ENCODE peak calls at places on chromosomes 2 and 18, in six cellular contexts. W, Y, J, F, I and C are unnamed samples. For H3K4me1, the result is how much of the 10 kb centered on the place peaks cover.

GRCh38 chr2:135030826-135031225 is 16.4 kb downstream of the MAP3K19 start:
- DNase-seq in W (peak), I (no peak), J (no peak), F (no peak), Y (peak), C (no peak)

GRCh38 chr2:178152542-178152941 is 40.3 kb downstream of the RBM45 start:
- DNase-seq in I (no peak), J (no peak), Y (no peak), W (no peak), F (no peak), C (no peak)

GRCh38 chr2:9634121-9634520 is 3.3 kb upstream of the YWHAQ start:
- DNase-seq in I (no peak), F (no peak), J (no peak), Y (no peak), W (no peak), C (no peak)

GRCh38 chr2:208046686-208047085 is 21.4 kb upstream of the PLEKHM3 start:
- DNase-seq in W (no peak), F (no peak), Y (peak), J (no peak), I (no peak), C (no peak)

GRCh38 chr2:67752964-67753363 is 309.8 kb downstream of the C1D start:
- DNase-seq in F (no peak), I (no peak), W (no peak), J (no peak), Y (peak), C (no peak)

GRCh38 chr2:128416781-128417180 is 98.1 kb upstream of the HS6ST1 start:
- DNase-seq in J (no peak), W (no peak), Y (no peak), I (no peak), F (no peak), C (peak)

GRCh38 chr18:44916429-44917183 is 235.9 kb downstream of the SETBP1 start:
- DNase-seq in W (no peak), F (no peak), I (no peak), Y (no peak), J (no peak), C (no peak)

GRCh38 chr18:59379772-59380530 is 20.9 kb upstream of the LMAN1 start:
- DNase-seq in F (no peak), Y (peak), J (no peak), I (no peak), W (no peak), C (no peak)

GRCh38 chr2:9980520-9980919 is 29.0 kb downstream of the GRHL1 start:
- DNase-seq in I (no peak), F (no peak), Y (no peak), W (no peak), J (no peak), C (no peak)

GRCh38 chr18:23114171-23114881 is 21.0 kb upstream of the CABLES1 start:
- DNase-seq in F (no peak), Y (peak), J (no peak), I (no peak), W (no peak), C (peak)

GRCh38 chr2:122736279-122736678 is 980.8 kb downstream of the TSN start:
- DNase-seq in Y (no peak), I (no peak), J (no peak), F (no peak), W (no peak), C (no peak)

GRCh38 chr2:140990416-140990815 is 1140.4 kb downstream of the LRP1B start:
- DNase-seq in I (no peak), F (no peak), Y (peak), W (no peak), J (no peak), C (no peak)

GRCh38 chr2:95296036-95296435 is 1.1 kb upstream of the KCNIP3 start:
- DNase-seq in J (no peak), Y (no peak), W (peak), F (no peak), I (no peak), C (no peak)

GRCh38 chr2:232537079-232537478 is 2.4 kb upstream of the CHRNG start:
- DNase-seq in F (no peak), I (no peak), J (no peak), W (peak), Y (no peak), C (no peak)

GRCh38 chr18:60020107-60020925 is 120.5 kb downstream of the PMAIP1 start:
- DNase-seq in J (no peak), Y (peak), I (no peak), F (no peak), W (peak), C (no peak)

GRCh38 chr2:127637725-127638252 is 8.2 kb upstream of the GPR17 start:
- DNase-seq in F (no peak), W (peak), Y (peak), I (no peak), J (no peak), C (no peak)

GRCh38 chr18:50578651-50579050 is 18.8 kb downstream of the MAPK4 start:
- DNase-seq in W (no peak), I (no peak), F (no peak), J (no peak), Y (no peak), C (no peak)

GRCh38 chr2:28172114-28172898 is 220.4 kb upstream of the FOSL2 start:
- DNase-seq in Y (peak), I (no peak), W (no peak), F (no peak), J (no peak), C (no peak)

GRCh38 chr2:136121511-136121910 is 3.6 kb upstream of the CXCR4 start:
- DNase-seq in J (no peak), Y (no peak), F (no peak), I (no peak), W (no peak), C (no peak)

GRCh38 chr2:71385008-71385407 is 53.4 kb downstream of the ZNF638 start:
- DNase-seq in Y (peak), I (no peak), J (no peak), F (no peak), W (no peak), C (no peak)

GRCh38 chr2:101349893-101350662 is 37.2 kb downstream of the CREG2 start:
- DNase-seq in J (no peak), W (no peak), Y (peak), I (no peak), F (no peak), C (no peak)

GRCh38 chr2:80014637-80015036 is 289.9 kb downstream of the LRRTM1 start:
- DNase-seq in Y (peak), I (no peak), F (no peak), J (no peak), W (no peak), C (no peak)

GRCh38 chr18:27887287-27887686 is 289.6 kb downstream of the CDH2 start:
- DNase-seq in W (no peak), F (no peak), I (no peak), Y (no peak), J (no peak), C (no peak)

GRCh38 chr2:43950383-43951008 is 45.3 kb downstream of the LRPPRC start:
- DNase-seq in I (no peak), W (peak), F (peak), J (no peak), Y (peak), C (no peak)

GRCh38 chr2:183250472-183250871 is 126.2 kb downstream of the NUP35 start:
- DNase-seq in Y (no peak), F (no peak), J (no peak), I (no peak), W (no peak), C (no peak)

GRCh38 chr2:175930504-175930903 is 71.6 kb downstream of the LNPK start:
- DNase-seq in I (no peak), J (no peak), F (no peak), W (no peak), Y (no peak), C (no peak)

GRCh38 chr2:174593041-174593440 is 4.6 kb downstream of the WIPF1 start:
- DNase-seq in I (no peak), Y (no peak), F (no peak), J (no peak), W (no peak), C (no peak)
- H3K4me1 ChIP-seq in I (half or more), Y (under half), F (half or more), J (under half), W (under half), C (under half)

GRCh38 chr2:200137691-200138090 is 168.8 kb upstream of the SPATS2L start:
- DNase-seq in W (no peak), Y (no peak), J (no peak), I (no peak), F (no peak), C (no peak)

GRCh38 chr2:200137275-200137674 is 169.2 kb upstream of the SPATS2L start:
- DNase-seq in F (no peak), W (no peak), I (no peak), Y (no peak), J (no peak), C (no peak)

GRCh38 chr2:200138386-200139184 is 167.9 kb upstream of the SPATS2L start:
- DNase-seq in W (no peak), Y (peak), I (no peak), J (no peak), F (no peak), C (no peak)

GRCh38 chr2:200135082-200135481 is 171.4 kb upstream of the SPATS2L start:
- DNase-seq in F (no peak), Y (no peak), W (no peak), J (no peak), I (no peak), C (no peak)

DNA sequence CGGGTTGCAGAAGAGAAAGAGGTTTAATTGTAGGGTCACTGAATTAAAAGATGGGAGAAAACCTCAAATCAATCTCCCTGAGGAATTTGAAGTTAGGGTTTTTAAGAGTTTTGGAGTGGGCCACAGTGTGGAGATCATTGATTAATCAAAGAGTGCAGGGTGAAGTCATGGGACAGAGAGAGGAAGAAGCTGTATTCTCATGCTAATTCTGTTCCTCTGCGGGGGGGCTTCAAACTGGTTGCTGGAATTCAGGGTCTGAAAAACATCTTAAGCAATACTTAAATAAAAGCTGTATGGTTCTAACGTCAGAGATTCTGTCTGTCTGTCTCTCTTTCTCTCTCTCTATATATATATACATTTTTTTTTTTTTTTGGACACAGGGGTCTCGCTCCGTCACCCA is 169.8 kb upstream of the SPATS2L start:
- DNase-seq in F (no peak), J (no peak), W (peak), Y (no peak), I (no peak), C (no peak)
- H3K27ac ChIP-seq in F (no peak), J (no peak), W (no peak), Y (no peak), I (no peak), C (no peak)

GRCh38 chr2:45223531-45223930 is 214.3 kb upstream of the SIX2 start:
- DNase-seq in W (no peak), J (no peak), Y (no peak), I (no peak), F (no peak), C (no peak)
- H3K4me1 ChIP-seq in W (under half), J (under half), Y (under half), I (under half), F (under half), C (under half)

DNA sequence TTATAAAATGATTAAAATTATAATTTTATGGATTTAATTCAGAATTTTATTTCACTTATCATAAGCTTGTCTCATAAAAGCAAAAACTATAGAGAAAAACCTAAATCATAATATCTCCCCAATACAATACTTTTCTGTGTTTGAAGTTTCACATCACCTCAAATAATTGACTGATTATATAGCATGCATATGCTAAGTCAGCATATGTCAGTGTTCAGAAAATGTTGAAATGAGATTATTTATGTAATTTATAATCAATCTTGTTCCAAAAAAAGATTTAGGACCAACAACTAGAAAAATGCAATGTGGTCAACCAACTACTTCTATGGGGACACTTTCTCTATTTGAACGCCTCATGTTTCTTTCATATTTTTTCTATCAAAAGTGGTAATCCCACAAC is 902.6 kb downstream of the CPS1 start:
- DNase-seq in J (no peak), I (no peak), F (no peak), Y (no peak), W (no peak), C (no peak)
- H3K27ac ChIP-seq in J (no peak), I (no peak), F (no peak), Y (no peak), W (no peak), C (no peak)

DNA sequence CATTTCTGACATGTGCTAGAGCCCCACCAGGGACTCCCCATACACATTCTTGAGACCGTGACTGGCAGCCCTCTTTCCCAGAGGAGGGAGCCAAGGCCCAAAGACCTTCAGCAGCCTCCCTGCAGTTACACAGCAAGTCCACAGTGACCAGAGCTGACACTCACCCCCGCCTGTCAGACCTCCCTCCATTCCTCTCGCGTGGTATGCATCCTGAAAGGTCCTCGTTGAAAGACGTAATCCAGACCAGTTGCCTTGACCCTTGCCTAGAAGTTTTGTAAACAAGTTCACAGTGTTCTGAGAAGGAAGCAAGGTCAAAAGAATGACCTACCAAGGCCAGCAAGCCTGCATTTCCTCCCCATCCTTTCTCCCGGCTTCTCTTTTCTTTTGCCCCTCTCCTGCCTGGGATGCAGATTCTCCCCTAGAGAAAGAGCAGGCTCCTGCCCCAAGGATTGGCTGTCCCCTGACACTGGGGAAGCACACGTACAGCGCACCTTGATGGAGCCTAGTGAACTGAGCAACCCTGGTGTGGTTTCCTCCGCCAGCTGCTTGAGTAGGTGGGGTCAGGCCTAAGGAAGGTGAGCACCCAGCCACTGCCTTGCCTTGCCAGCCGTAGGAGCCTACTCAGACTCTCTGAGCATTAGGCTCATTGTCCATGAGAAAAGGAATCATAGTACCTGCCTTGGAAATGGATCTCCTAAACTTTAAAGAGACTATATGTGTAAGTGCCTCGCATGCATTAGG is 18.3 kb downstream of the TRIB2 start:
- DNase-seq in F (no peak), Y (no peak), W (no peak), I (no peak), J (no peak), C (no peak)
- H3K4me1 ChIP-seq in F (half or more), Y (under half), W (under half), I (under half), J (under half), C (under half)